ENCODE peak calls at places on chromosomes 1 and 21, in ten cellular contexts. One of them, this sample, is unnamed.

GRCh38 chr1:227542153-227543120 is 20.9 kb upstream of the ZNF678 start:
- DNase-seq in OCI-LY7: peak
- DNase-seq in gastrocnemius medialis: peak
- DNase-seq in mesendoderm: peak
- DNase-seq in CD8-positive, alpha-beta memory T cell: peak
- DNase-seq in adrenal gland: peak
- DNase-seq in heart right ventricle: peak
- DNase-seq in PC-9: peak
- DNase-seq in astrocyte: peak
- DNase-seq in HCT116: peak
- DNase-seq in this sample: peak

GRCh38 chr1:1073743-1074587 is at the start of gene RNF223:
- DNase-seq in HCT116: peak
- DNase-seq in PC-9: peak
- DNase-seq in heart right ventricle: no peak
- DNase-seq in gastrocnemius medialis: no peak
- DNase-seq in OCI-LY7: no peak
- DNase-seq in CD8-positive, alpha-beta memory T cell: no peak
- DNase-seq in adrenal gland: no peak
- DNase-seq in mesendoderm: no peak
- DNase-seq in astrocyte: no peak
- DNase-seq in this sample: no peak

GRCh38 chr21:25573409-25574206 is 33.7 kb downstream of the MRPL39 start:
- DNase-seq in astrocyte: peak
- DNase-seq in CD8-positive, alpha-beta memory T cell: peak
- DNase-seq in adrenal gland: peak
- DNase-seq in gastrocnemius medialis: no peak
- DNase-seq in PC-9: peak
- DNase-seq in heart right ventricle: no peak
- DNase-seq in HCT116: peak
- DNase-seq in OCI-LY7: peak
- DNase-seq in mesendoderm: peak
- DNase-seq in this sample: peak

GRCh38 chr21:39597595-39598185 is 15.1 kb upstream of the B3GALT5 start:
- DNase-seq in astrocyte: no peak
- DNase-seq in OCI-LY7: no peak
- DNase-seq in mesendoderm: no peak
- DNase-seq in gastrocnemius medialis: no peak
- DNase-seq in CD8-positive, alpha-beta memory T cell: no peak
- DNase-seq in heart right ventricle: no peak
- DNase-seq in PC-9: no peak
- DNase-seq in adrenal gland: no peak
- DNase-seq in HCT116: no peak
- DNase-seq in this sample: no peak

GRCh38 chr1:212413902-212414327 is 771 bp downstream of the PACC1 start:
- DNase-seq in PC-9: no peak
- DNase-seq in adrenal gland: no peak
- DNase-seq in mesendoderm: no peak
- DNase-seq in gastrocnemius medialis: no peak
- DNase-seq in OCI-LY7: no peak
- DNase-seq in astrocyte: no peak
- DNase-seq in HCT116: no peak
- DNase-seq in CD8-positive, alpha-beta memory T cell: no peak
- DNase-seq in heart right ventricle: no peak
- DNase-seq in this sample: no peak

GRCh38 chr1:50974618-50974935 is 4.5 kb downstream of the CDKN2C start:
- DNase-seq in astrocyte: no peak
- DNase-seq in CD8-positive, alpha-beta memory T cell: no peak
- DNase-seq in adrenal gland: no peak
- DNase-seq in mesendoderm: no peak
- DNase-seq in OCI-LY7: no peak
- DNase-seq in HCT116: no peak
- DNase-seq in PC-9: no peak
- DNase-seq in gastrocnemius medialis: no peak
- DNase-seq in heart right ventricle: no peak
- DNase-seq in this sample: no peak

GRCh38 chr1:2979191-2980072 is 41.8 kb upstream of the ACTRT2 start:
- DNase-seq in astrocyte: no peak
- DNase-seq in heart right ventricle: no peak
- DNase-seq in adrenal gland: peak
- DNase-seq in OCI-LY7: no peak
- DNase-seq in mesendoderm: no peak
- DNase-seq in HCT116: no peak
- DNase-seq in PC-9: no peak
- DNase-seq in CD8-positive, alpha-beta memory T cell: no peak
- DNase-seq in gastrocnemius medialis: no peak
- DNase-seq in this sample: no peak

GRCh38 chr1:207389728-207390464 is 64.2 kb upstream of the CR2 start:
- DNase-seq in adrenal gland: no peak
- DNase-seq in CD8-positive, alpha-beta memory T cell: no peak
- DNase-seq in heart right ventricle: no peak
- DNase-seq in mesendoderm: no peak
- DNase-seq in PC-9: peak
- DNase-seq in astrocyte: peak
- DNase-seq in OCI-LY7: no peak
- DNase-seq in HCT116: peak
- DNase-seq in gastrocnemius medialis: no peak
- DNase-seq in this sample: no peak

GRCh38 chr21:42392731-42393442 is 3.0 kb downstream of the TMPRSS3 start:
- DNase-seq in gastrocnemius medialis: no peak
- DNase-seq in PC-9: no peak
- DNase-seq in adrenal gland: no peak
- DNase-seq in OCI-LY7: no peak
- DNase-seq in heart right ventricle: no peak
- DNase-seq in astrocyte: no peak
- DNase-seq in HCT116: no peak
- DNase-seq in mesendoderm: no peak
- DNase-seq in CD8-positive, alpha-beta memory T cell: no peak
- DNase-seq in this sample: no peak

GRCh38 chr1:33383974-33384767 is 46.7 kb downstream of the PHC2 start:
- DNase-seq in CD8-positive, alpha-beta memory T cell: no peak
- DNase-seq in adrenal gland: peak
- DNase-seq in gastrocnemius medialis: no peak
- DNase-seq in astrocyte: peak
- DNase-seq in HCT116: no peak
- DNase-seq in mesendoderm: no peak
- DNase-seq in PC-9: no peak
- DNase-seq in heart right ventricle: no peak
- DNase-seq in OCI-LY7: no peak
- DNase-seq in this sample: no peak

GRCh38 chr21:17727361-17727760 is 91.8 kb downstream of the C21orf91 start:
- DNase-seq in heart right ventricle: no peak
- DNase-seq in PC-9: no peak
- DNase-seq in mesendoderm: no peak
- DNase-seq in CD8-positive, alpha-beta memory T cell: no peak
- DNase-seq in adrenal gland: no peak
- DNase-seq in OCI-LY7: no peak
- DNase-seq in HCT116: no peak
- DNase-seq in gastrocnemius medialis: no peak
- DNase-seq in astrocyte: no peak
- DNase-seq in this sample: no peak

GRCh38 chr1:32309960-32310359 is 18.1 kb downstream of the HDAC1 start:
- DNase-seq in adrenal gland: no peak
- DNase-seq in OCI-LY7: no peak
- DNase-seq in heart right ventricle: no peak
- DNase-seq in CD8-positive, alpha-beta memory T cell: no peak
- DNase-seq in mesendoderm: no peak
- DNase-seq in astrocyte: no peak
- DNase-seq in PC-9: no peak
- DNase-seq in gastrocnemius medialis: no peak
- DNase-seq in HCT116: no peak
- DNase-seq in this sample: no peak

GRCh38 chr1:1833916-1834325 is 55.7 kb upstream of the NADK start:
- DNase-seq in mesendoderm: peak
- DNase-seq in PC-9: no peak
- DNase-seq in adrenal gland: peak
- DNase-seq in heart right ventricle: no peak
- DNase-seq in astrocyte: peak
- DNase-seq in CD8-positive, alpha-beta memory T cell: peak
- DNase-seq in gastrocnemius medialis: no peak
- DNase-seq in OCI-LY7: peak
- DNase-seq in HCT116: no peak
- DNase-seq in this sample: no peak

GRCh38 chr1:32337855-32338636 is 2.0 kb upstream of the MARCKSL1 start:
- DNase-seq in astrocyte: peak
- DNase-seq in adrenal gland: no peak
- DNase-seq in OCI-LY7: no peak
- DNase-seq in gastrocnemius medialis: no peak
- DNase-seq in heart right ventricle: no peak
- DNase-seq in PC-9: no peak
- DNase-seq in HCT116: no peak
- DNase-seq in CD8-positive, alpha-beta memory T cell: no peak
- DNase-seq in mesendoderm: no peak
- DNase-seq in this sample: peak

DNA sequence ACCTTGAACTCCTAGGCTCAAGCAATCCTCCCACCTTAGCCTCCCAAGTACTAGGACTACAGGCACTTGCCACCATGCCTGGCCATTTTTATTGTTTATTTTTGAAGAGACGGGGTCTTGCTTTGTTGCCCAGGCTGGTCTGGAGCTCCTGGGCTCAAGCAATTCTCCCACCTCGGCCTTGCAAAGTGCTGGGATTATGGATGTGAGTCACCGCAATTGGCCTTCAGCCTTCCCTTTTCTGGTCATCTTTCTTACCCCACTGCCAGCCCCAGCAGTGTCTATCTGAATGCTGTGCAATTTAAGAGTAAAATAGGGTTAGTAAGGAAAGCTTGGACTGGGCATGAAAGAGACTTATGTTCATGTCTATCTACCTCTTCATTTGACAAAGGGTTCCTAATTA is 6.1 kb upstream of the KLF17 start:
- DNase-seq in gastrocnemius medialis: no peak
- DNase-seq in mesendoderm: no peak
- DNase-seq in OCI-LY7: no peak
- DNase-seq in adrenal gland: peak
- DNase-seq in PC-9: no peak
- DNase-seq in HCT116: no peak
- DNase-seq in astrocyte: peak
- DNase-seq in heart right ventricle: no peak
- DNase-seq in CD8-positive, alpha-beta memory T cell: no peak
- DNase-seq in this sample: no peak
- H3K27ac ChIP-seq in gastrocnemius medialis: no peak
- H3K27ac ChIP-seq in mesendoderm: no peak
- H3K27ac ChIP-seq in OCI-LY7: no peak
- H3K27ac ChIP-seq in adrenal gland: peak
- H3K27ac ChIP-seq in PC-9: no peak
- H3K27ac ChIP-seq in HCT116: no peak
- H3K27ac ChIP-seq in astrocyte: no peak
- H3K27ac ChIP-seq in heart right ventricle: no peak
- H3K27ac ChIP-seq in CD8-positive, alpha-beta memory T cell: no peak
- H3K27ac ChIP-seq in this sample: no peak

GRCh38 chr1:61079276-61079897 is 3.0 kb upstream of the NFIA start:
- DNase-seq in gastrocnemius medialis: no peak
- DNase-seq in CD8-positive, alpha-beta memory T cell: no peak
- DNase-seq in mesendoderm: no peak
- DNase-seq in OCI-LY7: no peak
- DNase-seq in adrenal gland: no peak
- DNase-seq in astrocyte: no peak
- DNase-seq in heart right ventricle: no peak
- DNase-seq in PC-9: no peak
- DNase-seq in HCT116: no peak
- DNase-seq in this sample: no peak
- H3K27ac ChIP-seq in gastrocnemius medialis: peak
- H3K27ac ChIP-seq in CD8-positive, alpha-beta memory T cell: peak
- H3K27ac ChIP-seq in mesendoderm: no peak
- H3K27ac ChIP-seq in OCI-LY7: no peak
- H3K27ac ChIP-seq in adrenal gland: peak
- H3K27ac ChIP-seq in astrocyte: no peak
- H3K27ac ChIP-seq in heart right ventricle: peak
- H3K27ac ChIP-seq in PC-9: no peak
- H3K27ac ChIP-seq in HCT116: peak
- H3K27ac ChIP-seq in this sample: no peak

GRCh38 chr1:203591626-203592025 is 35.0 kb upstream of the ATP2B4 start:
- DNase-seq in mesendoderm: no peak
- DNase-seq in HCT116: no peak
- DNase-seq in CD8-positive, alpha-beta memory T cell: no peak
- DNase-seq in adrenal gland: no peak
- DNase-seq in OCI-LY7: no peak
- DNase-seq in gastrocnemius medialis: no peak
- DNase-seq in heart right ventricle: no peak
- DNase-seq in astrocyte: no peak
- DNase-seq in PC-9: no peak
- DNase-seq in this sample: no peak
- H3K27ac ChIP-seq in mesendoderm: peak
- H3K27ac ChIP-seq in HCT116: no peak
- H3K27ac ChIP-seq in CD8-positive, alpha-beta memory T cell: no peak
- H3K27ac ChIP-seq in adrenal gland: no peak
- H3K27ac ChIP-seq in OCI-LY7: no peak
- H3K27ac ChIP-seq in gastrocnemius medialis: no peak
- H3K27ac ChIP-seq in heart right ventricle: no peak
- H3K27ac ChIP-seq in astrocyte: no peak
- H3K27ac ChIP-seq in PC-9: no peak
- H3K27ac ChIP-seq in this sample: no peak

GRCh38 chr1:42937836-42938595 is 20.7 kb downstream of the SLC2A1 start:
- DNase-seq in HCT116: no peak
- DNase-seq in CD8-positive, alpha-beta memory T cell: peak
- DNase-seq in heart right ventricle: no peak
- DNase-seq in PC-9: peak
- DNase-seq in OCI-LY7: no peak
- DNase-seq in adrenal gland: no peak
- DNase-seq in gastrocnemius medialis: no peak
- DNase-seq in mesendoderm: no peak
- DNase-seq in astrocyte: no peak
- DNase-seq in this sample: no peak
- H3K27ac ChIP-seq in HCT116: peak
- H3K27ac ChIP-seq in CD8-positive, alpha-beta memory T cell: peak
- H3K27ac ChIP-seq in heart right ventricle: no peak
- H3K27ac ChIP-seq in PC-9: peak
- H3K27ac ChIP-seq in OCI-LY7: peak
- H3K27ac ChIP-seq in adrenal gland: no peak
- H3K27ac ChIP-seq in gastrocnemius medialis: peak
- H3K27ac ChIP-seq in mesendoderm: peak
- H3K27ac ChIP-seq in astrocyte: peak
- H3K27ac ChIP-seq in this sample: peak

This sample was measured in HL-60.